ENCODE peak calls at places on chromosomes 13 and 19, in four cellular contexts. S, W, N and C are unnamed samples.

GRCh38 chr19:7575426-7576040 is 20.1 kb upstream of the CAMSAP3 start:
- DNase-seq in S (no peak), W (no peak), N (no peak), C (peak; percentile 63)

GRCh38 chr13:33940898-33941297 is 122.9 kb downstream of the RFC3 start:
- DNase-seq in S (peak; percentile 4), W (no peak), N (no peak), C (no peak)

GRCh38 chr13:95512957-95513356 is 39.6 kb upstream of the CLDN10 start:
- DNase-seq in S (no peak), W (no peak), N (no peak), C (no peak)

GRCh38 chr13:99895428-99895998 is 76.1 kb downstream of the ZIC5 start:
- DNase-seq in S (no peak), W (no peak), N (no peak), C (no peak)

GRCh38 chr13:72141845-72142470 is 275.0 kb upstream of the DACH1 start:
- DNase-seq in S (no peak), W (no peak), N (no peak), C (no peak)

GRCh38 chr13:100088648-100089601 is at the start of gene PCCA:
- DNase-seq in S (peak; percentile 89), W (peak; percentile 99), N (peak; percentile 73), C (peak; percentile 88)

GRCh38 chr19:13441810-13442512 is 64.3 kb downstream of the CACNA1A start:
- DNase-seq in S (peak; percentile 51), W (peak; percentile 85), N (no peak), C (peak; percentile 64)

GRCh38 chr19:21902596-21902995 is 66.6 kb upstream of the ZNF43 start:
- DNase-seq in S (no peak), W (no peak), N (no peak), C (no peak)

GRCh38 chr19:29836409-29836825 is 24.6 kb downstream of the CCNE1 start:
- DNase-seq in S (no peak), W (no peak), N (peak; percentile 86), C (no peak)

GRCh38 chr13:98103942-98104880 is 38.7 kb upstream of the FARP1 start:
- DNase-seq in S (peak; percentile 43), W (no peak), N (no peak), C (peak; percentile 18)

GRCh38 chr19:40231544-40232424 is 5.3 kb upstream of the CCNP start:
- DNase-seq in S (no peak), W (no peak), N (no peak), C (peak; percentile 75)
- TF ChIP-seq CTCF in S (no peak), W (no peak), N (no peak), C (no peak)

DNA sequence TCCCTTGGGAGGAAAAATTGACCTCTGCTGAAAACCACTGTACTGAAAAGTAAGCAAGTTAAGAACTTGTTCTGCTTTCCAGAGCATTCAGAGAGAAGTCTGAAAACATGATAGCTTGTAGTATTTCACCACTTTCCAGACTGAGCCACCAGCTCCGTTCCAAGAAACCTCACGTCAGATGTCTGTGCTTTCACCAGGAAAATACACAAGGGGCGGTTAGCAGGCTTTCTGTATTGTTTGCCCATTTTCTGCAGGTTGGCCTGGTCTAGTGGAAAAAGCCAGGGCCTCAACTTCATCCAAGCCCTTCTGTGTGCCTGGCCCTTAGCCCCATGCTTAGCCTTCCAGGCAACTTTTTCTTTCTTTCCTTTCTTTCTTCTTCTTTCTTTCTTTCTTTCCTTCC is 36.4 kb downstream of the RXFP2 start:
- DNase-seq in S (no peak), W (no peak), N (no peak), C (no peak)
- TF ChIP-seq CHD1 in S (no peak), W (no peak), N (no peak), C (no peak)

DNA sequence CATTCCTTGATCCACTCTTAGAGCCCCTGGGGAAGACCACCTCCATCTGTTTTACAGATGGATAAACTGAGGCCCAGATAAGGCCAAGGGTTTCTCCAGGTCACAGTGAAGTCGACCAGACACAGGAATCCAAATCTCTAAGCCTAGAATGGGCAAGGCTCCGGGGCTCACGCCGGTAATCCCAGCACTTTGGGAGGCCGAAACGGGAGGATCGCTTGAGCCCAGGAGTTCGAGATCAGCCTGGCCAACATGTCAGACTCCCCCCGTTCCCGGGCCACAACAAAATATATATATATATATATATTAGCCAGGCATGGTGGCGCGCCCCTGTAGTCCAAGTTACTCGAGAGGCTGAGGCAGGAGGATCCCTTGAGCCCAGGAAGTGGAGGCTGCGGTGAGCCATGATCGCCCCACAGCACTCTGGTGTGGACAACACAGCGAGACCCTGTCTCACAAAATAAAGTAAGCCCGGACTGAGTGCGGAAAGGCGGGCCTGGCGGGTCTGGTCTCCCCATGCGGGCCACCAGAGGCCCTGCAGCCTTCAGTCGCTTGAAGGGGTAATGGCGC is 615 bp upstream of the RPL13A start:
- DNase-seq in S (no peak), W (no peak), N (no peak), C (no peak)
- TF ChIP-seq CTCF in S (no peak), W (no peak), N (no peak), C (peak; percentile 15)

GRCh38 chr19:14550201-14550754 is 20.9 kb downstream of the TECR start:
- DNase-seq in S (no peak), W (no peak), N (no peak), C (peak; percentile 57)
- TF ChIP-seq CHD1 in S (no peak), W (no peak), N (no peak), C (no peak)

GRCh38 chr13:94031609-94032008 is 447.9 kb downstream of the DCT start:
- DNase-seq in S (peak; percentile 8), W (no peak), N (no peak), C (no peak)

GRCh38 chr13:94033098-94033497 is 446.4 kb downstream of the DCT start:
- DNase-seq in S (no peak), W (no peak), N (no peak), C (no peak)

GRCh38 chr13:94033830-94034642 is 445.4 kb downstream of the DCT start:
- DNase-seq in S (peak; percentile 3), W (no peak), N (no peak), C (no peak)

GRCh38 chr13:94030415-94031119 is 448.9 kb downstream of the DCT start:
- DNase-seq in S (no peak), W (no peak), N (no peak), C (no peak)

GRCh38 chr13:94028234-94029145 is 451.0 kb downstream of the DCT start:
- DNase-seq in S (no peak), W (no peak), N (no peak), C (no peak)
- TF ChIP-seq CTCF in S (no peak), W (no peak), N (no peak), C (no peak)

DNA sequence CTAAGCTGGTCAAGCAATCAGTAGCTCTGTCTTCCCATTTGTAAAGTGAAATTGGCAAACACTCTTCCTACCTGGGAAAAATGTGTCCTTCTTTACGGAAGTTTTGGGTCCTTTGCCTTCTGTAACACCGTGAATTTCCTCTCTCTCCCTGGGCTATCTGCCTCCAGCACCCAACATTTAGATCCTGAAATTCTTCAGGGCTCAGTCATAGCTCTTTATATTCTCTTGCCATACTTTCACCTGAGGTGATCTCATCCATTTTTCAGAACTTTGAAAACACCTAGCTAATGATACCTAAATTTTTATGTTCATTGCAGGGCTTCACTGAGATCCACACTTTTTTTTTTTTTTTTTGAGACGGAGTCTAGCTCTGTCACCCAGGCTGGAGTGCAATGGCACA is 1042.2 kb downstream of the DIAPH3 start:
- DNase-seq in S (no peak), W (no peak), N (no peak), C (no peak)
- TF ChIP-seq CHD1 in S (no peak), W (no peak), N (no peak), C (no peak)

DNA sequence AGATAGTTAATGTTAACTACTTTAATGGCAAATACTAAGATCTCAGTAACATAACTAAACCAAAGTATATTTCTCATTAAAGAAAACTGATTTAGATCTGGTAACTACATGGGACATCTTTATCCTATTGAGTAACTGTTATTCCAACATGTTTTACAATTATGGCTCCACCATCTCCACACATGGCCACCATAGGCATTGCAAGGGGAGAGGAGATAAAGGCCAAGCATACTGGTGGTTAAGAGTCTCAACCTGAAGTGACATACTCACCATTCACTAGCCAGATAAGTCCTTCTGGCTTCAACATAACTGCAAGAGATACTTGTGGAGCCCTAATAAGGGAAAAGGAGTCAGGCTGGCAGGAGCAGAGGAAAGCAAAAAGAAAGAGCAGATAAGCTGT is 1586.4 kb upstream of the SPRY2 start:
- DNase-seq in S (no peak), W (no peak), N (no peak), C (no peak)
- TF ChIP-seq CTCF in S (no peak), W (peak; percentile 56), N (no peak), C (no peak)

GRCh38 chr19:18558202-18558555 is 509 bp downstream of the KXD1 start:
- DNase-seq in S (no peak), W (no peak), N (no peak), C (no peak)
- TF ChIP-seq CHD1 in S (no peak), W (no peak), N (no peak), C (no peak)

DNA sequence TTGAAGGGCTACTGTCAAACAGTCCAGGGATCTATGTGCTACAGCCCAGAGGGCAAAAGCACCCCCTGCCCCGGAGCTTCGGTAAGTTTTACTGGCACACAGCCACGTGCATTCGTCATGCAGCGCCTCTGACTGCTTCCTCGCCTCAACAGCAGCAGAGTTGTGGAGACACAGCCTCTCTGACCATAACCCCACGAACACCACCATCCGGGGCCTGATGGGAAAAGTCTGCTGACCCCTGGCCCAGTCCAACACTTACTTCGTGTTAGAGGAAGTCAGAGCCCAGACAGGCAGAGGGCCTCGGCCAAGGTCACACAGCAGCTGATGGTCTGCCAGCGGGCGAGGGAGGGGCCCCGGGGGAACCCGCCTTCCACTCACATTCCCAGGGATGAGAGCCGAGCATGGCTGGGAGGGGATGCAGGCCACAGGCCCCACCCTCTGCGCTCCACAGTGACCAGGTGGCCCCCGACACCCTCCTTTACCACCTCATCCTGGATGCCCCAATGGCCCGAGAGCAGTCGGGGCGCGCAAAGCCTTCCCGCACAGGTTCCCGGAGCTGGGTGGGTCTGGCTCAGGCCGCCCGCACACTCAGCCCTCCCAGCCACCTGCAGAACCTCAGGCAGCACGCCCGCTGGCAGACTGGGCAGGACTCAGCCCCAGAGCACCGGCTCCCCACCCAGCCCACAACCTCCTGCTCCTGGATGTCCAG is 5.0 kb downstream of the CBARP start:
- DNase-seq in S (peak; percentile 72), W (no peak), N (no peak), C (no peak)
- TF ChIP-seq CTCF in S (no peak), W (no peak), N (no peak), C (no peak)

GRCh38 chr19:36489920-36490415 is 607 bp upstream of the ZNF566 start:
- DNase-seq in S (peak; percentile 95), W (no peak), N (peak; percentile 73), C (peak; percentile 90)
- TF ChIP-seq CHD1 in S (no peak), W (no peak), N (no peak), C (no peak)